ENCODE peak calls at places on chromosomes 4 and X, in ten cellular contexts. F, O, G, K, C, D, H, M, E and R are unnamed samples.

GRCh38 chr4:3789587-3789986 is 23.4 kb downstream of the ADRA2C start:
- DNase-seq in E (no peak), K (no peak), M (no peak), F (no peak), G (no peak), D (no peak), C (no peak), H (peak; percentile 52), O (no peak), R (no peak)

GRCh38 chrX:47093248-47093647 is 15.0 kb downstream of the RGN start:
- DNase-seq in C (no peak), M (peak; percentile 7), E (no peak), O (peak; percentile 49), D (no peak), G (no peak), F (no peak), H (no peak), K (no peak), R (no peak)

GRCh38 chrX:129695535-129695934 is 40.8 kb upstream of the APLN start:
- DNase-seq in O (no peak), F (no peak), C (no peak), M (no peak), K (no peak), H (no peak), D (no peak), E (no peak), G (no peak), R (no peak)

GRCh38 chrX:34877451-34877850 is 65.1 kb upstream of the FAM47B start:
- DNase-seq in M (no peak), E (no peak), H (no peak), C (no peak), D (no peak), G (no peak), O (peak; percentile 58), F (no peak), K (no peak), R (no peak)

GRCh38 chrX:151852294-151852693 is 60.4 kb upstream of the MAGEA4 start:
- DNase-seq in H (no peak), C (no peak), E (no peak), D (peak; percentile 20), M (no peak), O (no peak), K (no peak), G (no peak), F (no peak), R (no peak)

GRCh38 chr4:111761531-111761930 is 383.7 kb upstream of the FAM241A start:
- DNase-seq in D (no peak), H (no peak), G (no peak), M (no peak), O (no peak), C (no peak), E (no peak), F (no peak), K (no peak), R (no peak)

GRCh38 chr4:77127837-77128621 is 29.0 kb upstream of the CCNG2 start:
- DNase-seq in G (no peak), E (no peak), H (no peak), M (no peak), F (no peak), C (no peak), K (no peak), D (no peak), O (no peak), R (no peak)

GRCh38 chr4:41334182-41334581 is 77.5 kb downstream of the UCHL1 start:
- DNase-seq in O (no peak), D (no peak), E (no peak), F (no peak), K (no peak), C (no peak), H (no peak), M (no peak), G (no peak), R (no peak)

GRCh38 chr4:165663411-165663810 is 209.6 kb upstream of the TLL1 start:
- DNase-seq in O (peak; percentile 54), E (no peak), K (no peak), H (no peak), C (no peak), G (no peak), D (no peak), M (no peak), F (no peak), R (no peak)

GRCh38 chr4:102531441-102531840 is 30.3 kb downstream of the NFKB1 start:
- DNase-seq in G (no peak), H (no peak), O (no peak), D (no peak), M (no peak), E (no peak), C (no peak), F (no peak), K (no peak), R (no peak)

DNA sequence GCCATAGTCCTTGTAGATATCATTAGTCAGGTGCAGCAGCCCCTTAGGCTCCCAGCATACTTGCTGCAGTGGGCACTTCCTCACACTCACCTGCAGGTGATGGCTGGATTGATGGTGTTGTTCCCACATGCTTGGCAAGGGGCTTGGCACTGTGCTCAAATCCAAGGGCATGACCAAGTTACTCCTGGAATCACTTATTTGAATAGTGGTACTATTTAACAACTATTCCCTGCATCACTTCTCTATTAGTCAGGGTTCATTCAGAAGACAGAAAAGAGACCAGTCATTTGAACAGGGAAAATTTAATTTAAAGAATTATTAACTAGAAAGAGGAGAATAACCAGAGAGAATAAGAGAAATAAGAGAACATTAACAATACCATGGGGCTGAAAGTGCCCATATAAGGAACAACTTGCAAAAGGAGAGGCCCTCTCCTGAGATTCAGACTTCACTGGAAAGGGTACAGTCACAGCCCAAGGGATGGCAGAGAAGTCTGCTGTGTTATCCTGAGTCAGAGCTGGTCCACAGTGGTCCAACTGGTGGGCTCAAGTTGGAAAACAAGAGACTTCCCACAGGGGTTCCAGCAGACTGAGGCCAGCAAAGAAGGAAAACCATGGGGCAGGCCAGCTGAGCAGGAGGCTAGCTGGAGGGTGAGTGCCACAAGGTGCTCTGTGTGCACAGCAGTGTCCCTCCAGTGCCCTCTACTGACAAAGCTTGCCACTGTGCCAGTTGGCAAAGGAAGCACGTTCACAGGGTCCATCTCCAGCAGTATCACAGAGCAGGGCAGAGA is 9.8 kb downstream of the SPP1 start:
- DNase-seq in G (no peak), D (peak; percentile 74), H (peak; percentile 59), E (peak; percentile 55), F (peak; percentile 48), C (no peak), O (peak; percentile 46), K (peak; percentile 44), M (no peak), R (no peak)
- TF ChIP-seq CTCF in G (peak; percentile 16), D (peak; percentile 32), H (peak; percentile 46), E (peak; percentile 56), F (peak; percentile 36), C (peak; percentile 80), O (peak; percentile 66), K (peak; percentile 56), M (peak; percentile 86), R (peak; percentile 29)

GRCh38 chr4:8504279-8505007 is 63.9 kb downstream of the TRMT44 start:
- DNase-seq in O (no peak), K (no peak), F (no peak), E (no peak), H (no peak), C (no peak), G (peak; percentile 29), M (no peak), D (no peak), R (no peak)
- TF ChIP-seq CTCF in O (no peak), K (no peak), F (no peak), E (no peak), H (no peak), C (no peak), G (no peak), M (no peak), D (no peak), R (no peak)

DNA sequence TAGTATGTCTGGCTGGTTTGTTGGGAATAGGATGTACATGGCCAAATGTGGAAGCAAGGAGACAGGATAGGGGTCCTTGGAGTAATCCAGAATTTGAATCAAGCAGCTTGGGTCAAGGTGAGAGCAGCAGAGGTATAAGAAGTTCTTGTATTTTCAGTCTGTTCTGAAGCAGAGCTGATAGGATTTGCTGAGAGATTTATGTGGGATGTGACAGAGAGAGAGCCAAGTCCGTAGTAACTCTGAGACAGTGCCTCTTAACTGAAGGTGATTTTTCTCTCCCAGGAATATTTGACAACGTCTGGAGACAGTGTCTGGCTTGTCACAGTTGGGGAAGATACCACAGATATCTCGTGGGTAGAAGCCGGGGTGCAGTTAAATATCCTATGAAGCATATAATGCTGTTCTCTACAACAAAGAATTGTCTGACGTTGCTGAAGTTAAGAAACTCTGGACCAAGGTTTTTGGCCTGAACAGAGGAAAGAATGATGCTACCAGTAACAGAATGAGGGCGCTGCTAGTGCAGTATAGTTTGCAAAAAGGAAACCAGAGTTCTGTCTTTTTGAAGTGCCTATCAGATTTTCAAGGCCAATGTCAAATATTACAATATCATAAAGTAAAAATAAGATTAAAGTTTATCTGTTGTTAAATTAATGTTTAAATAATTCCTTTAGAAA is 184.0 kb downstream of the ARHGAP24 start:
- DNase-seq in G (no peak), D (no peak), O (peak; percentile 18), H (no peak), M (no peak), C (no peak), E (no peak), F (no peak), K (no peak), R (no peak)
- TF ChIP-seq CTCF in G (no peak), D (no peak), O (peak; percentile 23), H (no peak), M (no peak), C (peak; percentile 20), E (no peak), F (no peak), K (peak; percentile 28), R (no peak)

GRCh38 chrX:24150051-24150790 is 692 bp downstream of the ZFX start:
- DNase-seq in M (peak; percentile 79), K (peak; percentile 87), F (peak; percentile 97), H (peak; percentile 96), G (peak; percentile 97), E (peak; percentile 86), O (peak; percentile 85), D (peak; percentile 78), C (peak; percentile 95), R (peak; percentile 71)
- TF ChIP-seq CTCF in M (peak; percentile 46), K (peak; percentile 63), F (peak; percentile 60), H (peak; percentile 22), G (peak; percentile 13), E (peak; percentile 59), O (no peak), D (no peak), C (peak; percentile 77), R (peak; percentile 16)